ENCODE peak calls at places on chromosomes 2 and 18, in eight cellular contexts. F is KG1; V is activated CD8-positive, alpha-beta memory T cell treated with anti-CD3 and anti-CD28 coated beads for 1 hour; Y is mesothelial cell of epicardium; G is C1 segment of cervical spinal cord; W is anterior cingulate cortex; X is NCI-H1105 treated with DMSO at 0.1 percent for 48 hours; E is heart left ventricle. S is an unnamed sample.

GRCh38 chr18:66119347-66119746 is 368.5 kb downstream of the CDH7 start:
- DNase-seq in F (no peak), V (no peak), Y (no peak), G (no peak), W (no peak), X (no peak), E (no peak), S (no peak)

GRCh38 chr2:1550658-1551316 is 137.5 kb downstream of the TPO start:
- DNase-seq in F (no peak), V (peak; percentile 56), Y (peak; percentile 58), G (no peak), W (peak; percentile 8), X (peak; percentile 30), E (peak; percentile 60), S (peak; percentile 69)

GRCh38 chr2:28654981-28655322 is 96.7 kb upstream of the PPP1CB start:
- DNase-seq in F (no peak), V (no peak), Y (no peak), G (no peak), W (no peak), X (no peak), E (no peak), S (peak; percentile 86)

GRCh38 chr2:157677941-157678340 is 49.3 kb upstream of the ACVR1C start:
- DNase-seq in F (no peak), V (no peak), Y (no peak), G (no peak), W (no peak), X (no peak), E (no peak), S (no peak)

GRCh38 chr18:49250819-49251388 is 209.5 kb downstream of the DYM start:
- DNase-seq in F (peak; percentile 17), V (no peak), Y (no peak), G (no peak), W (no peak), X (no peak), E (no peak), S (no peak)

GRCh38 chr2:154449951-154450658 is 248.4 kb upstream of the KCNJ3 start:
- DNase-seq in F (no peak), V (no peak), Y (no peak), G (no peak), W (no peak), X (no peak), E (no peak), S (no peak)

GRCh38 chr2:9256147-9256546 is 49.5 kb downstream of the ASAP2 start:
- DNase-seq in F (no peak), V (no peak), Y (no peak), G (no peak), W (no peak), X (no peak), E (no peak), S (no peak)

GRCh38 chr2:152542995-152543481 is 174.2 kb downstream of the PRPF40A start:
- DNase-seq in F (no peak), V (no peak), Y (no peak), G (no peak), W (no peak), X (no peak), E (no peak), S (peak; percentile 81)

GRCh38 chr2:216015722-216016464 is 2.5 kb upstream of the MREG start:
- DNase-seq in F (no peak), V (no peak), Y (no peak), G (no peak), W (no peak), X (no peak), E (no peak), S (no peak)

GRCh38 chr2:229922449-229923386 is at the start of gene FBXO36:
- DNase-seq in F (no peak), V (peak; percentile 82), Y (peak; percentile 72), G (peak; percentile 40), W (peak; percentile 62), X (peak; percentile 88), E (peak; percentile 89), S (peak; percentile 83)

GRCh38 chr2:86199834-86200177 is 549 bp downstream of the MRPL35 start:
- DNase-seq in F (no peak), V (no peak), Y (no peak), G (no peak), W (no peak), X (no peak), E (no peak), S (no peak)

GRCh38 chr2:38194751-38195150 is 118.8 kb upstream of the CYP1B1 start:
- DNase-seq in F (no peak), V (no peak), Y (no peak), G (no peak), W (no peak), X (no peak), E (no peak), S (peak; percentile 59)

GRCh38 chr2:217647925-217648324 is 354.9 kb downstream of the TNS1 start:
- DNase-seq in F (no peak), V (no peak), Y (no peak), G (no peak), W (no peak), X (no peak), E (no peak), S (no peak)